ENCODE peak calls at places on chromosomes 4 and X, in six cellular contexts. O is amniotic stem cell; B is trophoblast cell; X is mammary epithelial cell; R is stimulated activated CD4-positive, alpha-beta T cell treated with anti-CD3 and anti-CD28 coated beads, Interleukin-15, amount 100 ng/mL, for 1 hour; K is endothelial cell. E is an unnamed sample.

GRCh38 chr4:186689476-186689875 is 34.2 kb downstream of the FAT1 start:
- DNase-seq in O (no peak), B (no peak), X (no peak), R (no peak), K (no peak), E (no peak)

GRCh38 chr4:123352240-123352945 is 44.2 kb upstream of the SPRY1 start:
- DNase-seq in O (no peak), B (no peak), X (peak), R (no peak), K (no peak), E (peak)

GRCh38 chrX:124242160-124242559 is 90.3 kb upstream of the TEX13D start:
- DNase-seq in O (no peak), B (no peak), X (no peak), R (no peak), K (no peak), E (no peak)

GRCh38 chr4:177349191-177349590 is 39.5 kb downstream of the NEIL3 start:
- DNase-seq in O (no peak), B (no peak), X (no peak), R (no peak), K (no peak), E (no peak)

GRCh38 chr4:67109276-67109675 is 436.0 kb downstream of the CENPC start:
- DNase-seq in O (no peak), B (no peak), X (no peak), R (no peak), K (no peak), E (no peak)

GRCh38 chr4:41644288-41644914 is 104.1 kb downstream of the PHOX2B start:
- DNase-seq in O (no peak), B (peak), X (no peak), R (no peak), K (peak), E (no peak)

GRCh38 chr4:20253272-20253798 is 1.6 kb downstream of the SLIT2 start:
- DNase-seq in O (no peak), B (no peak), X (no peak), R (no peak), K (no peak), E (no peak)

GRCh38 chr4:154973636-154974035 is 192.6 kb downstream of the RBM46 start:
- DNase-seq in O (no peak), B (no peak), X (peak), R (no peak), K (no peak), E (no peak)

GRCh38 chrX:118685393-118685792 is 42.0 kb upstream of the IL13RA1 start:
- DNase-seq in O (no peak), B (no peak), X (no peak), R (no peak), K (no peak), E (no peak)

GRCh38 chr4:8910822-8911310 is 39.2 kb upstream of the HMX1 start:
- DNase-seq in O (no peak), B (no peak), X (no peak), R (no peak), K (no peak), E (no peak)

GRCh38 chrX:74520896-74521295 is 93.5 kb downstream of the RLIM start:
- DNase-seq in O (no peak), B (no peak), X (no peak), R (no peak), K (no peak), E (no peak)

E was measured in smooth muscle cell of the brain vasculature.